ENCODE peak calls at places on chromosome 4, in eight cellular contexts. W, V, J, X, O, P, Z and Q are unnamed samples.

GRCh38 chr4:8113611-8114343 is 44.8 kb downstream of the ABLIM2 start:
- DNase-seq in P (no peak), W (no peak), V (no peak), Z (no peak), X (no peak), J (no peak), O (no peak), Q (no peak)

GRCh38 chr4:73978886-73979285 is 2.9 kb downstream of the PF4 start:
- DNase-seq in O (no peak), W (no peak), Z (no peak), J (no peak), X (peak; percentile 64), V (peak; percentile 55), P (no peak), Q (no peak)

GRCh38 chr4:40173470-40173875 is 23.4 kb upstream of the RHOH start:
- DNase-seq in O (no peak), P (peak; percentile 42), W (no peak), X (no peak), Z (no peak), V (no peak), J (peak; percentile 45), Q (no peak)

GRCh38 chr4:147351083-147351787 is 129.7 kb upstream of the EDNRA start:
- DNase-seq in Z (no peak), O (no peak), X (peak; percentile 65), W (no peak), P (no peak), V (no peak), J (no peak), Q (no peak)

GRCh38 chr4:11698846-11699590 is 270.3 kb upstream of the HS3ST1 start:
- DNase-seq in X (peak; percentile 39), P (no peak), W (no peak), Z (no peak), V (peak; percentile 35), O (no peak), J (no peak), Q (no peak)

GRCh38 chr4:177902386-177902785 is 460.1 kb upstream of the AGA start:
- DNase-seq in J (no peak), Z (no peak), V (no peak), P (no peak), X (no peak), O (no peak), W (no peak), Q (no peak)

GRCh38 chr4:7124643-7125442 is 57.0 kb upstream of the GRPEL1 start:
- DNase-seq in J (no peak), O (no peak), V (peak; percentile 96), W (no peak), P (no peak), X (peak; percentile 73), Z (peak; percentile 66), Q (no peak)

GRCh38 chr4:119834901-119835300 is 206.3 kb upstream of the PDE5A start:
- DNase-seq in O (no peak), W (no peak), X (no peak), V (peak; percentile 43), J (no peak), P (no peak), Z (no peak), Q (no peak)

GRCh38 chr4:39025552-39026085 is 6.6 kb downstream of the TMEM156 start:
- DNase-seq in O (no peak), Z (no peak), X (no peak), V (no peak), P (no peak), J (no peak), W (no peak), Q (no peak)

GRCh38 chr4:78190595-78190994 is 133.5 kb downstream of the FRAS1 start:
- DNase-seq in O (no peak), Z (no peak), P (no peak), X (no peak), J (no peak), W (no peak), V (no peak), Q (no peak)

GRCh38 chr4:19300213-19300612 is 951.5 kb upstream of the SLIT2 start:
- DNase-seq in J (no peak), O (no peak), P (no peak), X (peak; percentile 67), Z (no peak), W (no peak), V (peak; percentile 24), Q (no peak)